ENCODE peak calls at places on chromosomes 11 and 22, in eight cellular contexts. H is bronchial epithelial cell; O is MG63; X is NT2/D1; U is spleen; F is CD4-positive, CD25-positive, alpha-beta regulatory T cell; P is HAP-1; Z is AG10803. N is an unnamed sample.

GRCh38 chr11:60951909-60952741 is at the start of gene SLC15A3:
- DNase-seq in H (no peak), O (no peak), X (no peak), U (peak; percentile 95), F (no peak), P (no peak), Z (peak; percentile 44), N (no peak)

GRCh38 chr22:21690401-21690801 is 24.6 kb downstream of the PPIL2 start:
- DNase-seq in H (no peak), O (no peak), X (no peak), U (no peak), F (no peak), P (no peak), Z (no peak), N (no peak)

GRCh38 chr22:22086501-22087158 is 104.0 kb upstream of the TOP3B start:
- DNase-seq in H (peak; percentile 22), O (peak; percentile 80), X (no peak), U (no peak), F (no peak), P (no peak), Z (no peak), N (no peak)

GRCh38 chr11:61656347-61657077 is 23.7 kb upstream of the DAGLA start:
- DNase-seq in H (no peak), O (no peak), X (no peak), U (no peak), F (no peak), P (no peak), Z (no peak), N (no peak)

GRCh38 chr22:19220867-19221266 is 42.3 kb upstream of the SLC25A1 start:
- DNase-seq in H (no peak), O (no peak), X (no peak), U (no peak), F (no peak), P (no peak), Z (no peak), N (no peak)

GRCh38 chr22:38097557-38098409 is 12.7 kb downstream of the BAIAP2L2 start:
- DNase-seq in H (no peak), O (no peak), X (no peak), U (no peak), F (no peak), P (no peak), Z (no peak), N (no peak)

GRCh38 chr11:12008790-12009616 is 577 bp upstream of the DKK3 start:
- DNase-seq in H (no peak), O (peak; percentile 80), X (peak; percentile 49), U (no peak), F (no peak), P (peak; percentile 30), Z (peak; percentile 47), N (no peak)

GRCh38 chr11:27296406-27296994 is 66.5 kb downstream of the CCDC34 start:
- DNase-seq in H (peak; percentile 69), O (no peak), X (peak; percentile 33), U (no peak), F (no peak), P (peak; percentile 78), Z (peak; percentile 80), N (peak; percentile 60)

GRCh38 chr11:57546869-57547518 is 9.6 kb downstream of the SMTNL1 start:
- DNase-seq in H (peak; percentile 50), O (peak; percentile 34), X (no peak), U (no peak), F (no peak), P (no peak), Z (peak; percentile 25), N (no peak)

GRCh38 chr11:65316311-65316978 is 1.8 kb downstream of the CDC42EP2 start:
- DNase-seq in H (peak; percentile 67), O (peak; percentile 96), X (no peak), U (no peak), F (no peak), P (no peak), Z (peak; percentile 100), N (no peak)

GRCh38 chr11:120182790-120183491 is 27.9 kb upstream of the OAF start:
- DNase-seq in H (peak; percentile 33), O (peak; percentile 51), X (peak; percentile 64), U (peak; percentile 45), F (no peak), P (no peak), Z (no peak), N (no peak)

GRCh38 chr11:130536106-130537040 is 87.9 kb downstream of the ADAMTS15 start:
- DNase-seq in H (peak; percentile 89), O (peak; percentile 10), X (no peak), U (no peak), F (no peak), P (no peak), Z (peak; percentile 33), N (no peak)

GRCh38 chr22:32067613-32068012 is 24.6 kb downstream of the SLC5A1 start:
- DNase-seq in H (no peak), O (no peak), X (no peak), U (no peak), F (no peak), P (no peak), Z (no peak), N (no peak)

GRCh38 chr11:125193158-125193557 is 28.6 kb downstream of the PKNOX2 start:
- DNase-seq in H (no peak), O (no peak), X (no peak), U (no peak), F (no peak), P (no peak), Z (no peak), N (no peak)
- H3K4me3 ChIP-seq in H (no peak overlapping the region), O (no peak overlapping the region), X (no peak overlapping the region), U (no peak overlapping the region), F (no peak overlapping the region), P (no peak overlapping the region), Z (no peak overlapping the region), N (no peak overlapping the region)

DNA sequence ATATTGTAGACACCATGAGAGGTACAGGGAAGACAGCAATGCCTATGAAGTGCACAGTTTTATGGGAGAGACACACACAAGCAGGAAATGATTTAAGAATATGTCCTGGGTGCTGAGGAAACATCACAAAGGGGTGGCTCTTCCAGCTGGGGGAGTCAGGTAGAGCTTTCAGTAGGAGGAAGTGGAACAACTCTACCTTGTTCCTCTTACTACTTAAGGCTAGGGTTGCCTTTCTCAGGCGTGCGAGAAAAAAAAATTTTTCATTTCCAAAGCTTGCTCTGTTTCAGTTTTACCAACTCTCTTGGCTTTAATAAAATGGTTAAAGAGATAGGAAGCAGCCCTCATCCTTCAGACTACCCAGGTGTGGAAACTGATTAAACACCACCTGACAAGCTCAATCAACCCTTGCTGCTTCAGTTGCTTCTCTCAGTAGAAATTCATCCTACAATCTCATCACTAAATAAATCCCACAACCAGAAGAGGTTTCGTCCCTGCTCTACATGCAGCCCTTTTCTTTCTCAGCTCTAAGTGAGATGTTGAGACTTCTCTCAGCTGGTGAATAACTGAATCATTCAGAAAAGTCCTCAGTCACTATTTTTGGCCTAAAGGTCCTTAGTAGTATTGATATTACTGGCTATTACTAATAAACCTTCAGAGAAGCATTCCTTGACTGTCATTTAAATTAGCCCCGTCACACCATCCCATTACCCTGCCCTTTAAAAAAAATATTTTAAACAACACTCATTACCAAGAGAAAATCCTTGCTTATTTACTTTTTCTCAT is 5.9 kb downstream of the ABTB2 start:
- DNase-seq in H (no peak), O (no peak), X (no peak), U (no peak), F (no peak), P (no peak), Z (no peak), N (no peak)
- H3K4me3 ChIP-seq in H (no peak overlapping the region), O (no peak overlapping the region), X (no peak overlapping the region), U (no peak overlapping the region), F (no peak overlapping the region), P (no peak overlapping the region), Z (no peak overlapping the region), N (no peak overlapping the region)

DNA sequence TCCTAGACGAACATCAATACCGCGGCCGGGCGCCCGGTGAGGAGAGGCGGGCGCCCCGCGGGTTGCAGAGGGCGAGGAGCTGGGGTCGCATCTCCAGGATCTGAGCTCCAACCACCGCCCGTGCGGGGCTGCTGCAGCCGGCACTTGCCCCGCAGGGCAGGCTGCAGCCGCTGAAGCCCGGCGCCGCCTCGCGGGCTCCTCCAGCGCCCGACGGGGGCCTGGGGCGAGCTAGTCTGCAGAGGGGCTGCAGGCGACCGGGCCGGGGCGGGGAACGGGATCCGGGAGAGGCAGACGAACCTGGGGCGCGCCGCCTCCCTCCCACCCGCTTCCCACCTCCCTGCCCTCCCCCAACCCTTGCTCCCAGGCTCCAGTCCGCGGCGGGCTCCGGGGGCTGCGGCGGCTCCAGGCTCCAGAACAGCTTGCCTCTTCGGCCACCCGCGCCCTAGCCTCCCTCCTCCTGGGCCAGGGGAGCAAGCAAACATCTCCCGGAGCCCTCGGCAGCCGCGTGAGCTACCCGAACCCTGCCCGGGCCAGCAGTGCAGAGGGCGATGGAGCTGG is 858 bp downstream of the TENM4 start:
- DNase-seq in H (no peak), O (peak; percentile 8), X (no peak), U (peak; percentile 78), F (no peak), P (no peak), Z (no peak), N (no peak)
- H3K4me3 ChIP-seq in H (peak overlapping the region; percentile 63), O (peak overlapping the region; percentile 26), X (peak overlapping the region; percentile 80), U (peak overlapping the region; percentile 45), F (no peak overlapping the region), P (peak overlapping the region; percentile 91), Z (peak overlapping the region; percentile 74), N (no peak overlapping the region)

GRCh38 chr11:80365315-80365714 is 924.5 kb upstream of the TENM4 start:
- DNase-seq in H (no peak), O (no peak), X (no peak), U (no peak), F (no peak), P (no peak), Z (no peak), N (no peak)
- H3K4me3 ChIP-seq in H (no peak overlapping the region), O (no peak overlapping the region), X (no peak overlapping the region), U (no peak overlapping the region), F (no peak overlapping the region), P (no peak overlapping the region), Z (no peak overlapping the region), N (no peak overlapping the region)

N was measured in Jurkat, Clone E6-1.